ENCODE peak calls at places on chromosomes 3 and 15, in seven cellular contexts. One of them, this sample, is unnamed.

GRCh38 chr15:66294157-66294931 is 976 bp downstream of the DIS3L start:
- DNase-seq in stimulated activated CD8-positive, alpha-beta memory T cell treated with anti-CD3 and anti-CD28 coated beads, Interleukin-2, amount 100 ng/mL, for 48 hours: no peak
- DNase-seq in EL: peak; percentile 95
- DNase-seq in A172: peak; percentile 85
- DNase-seq in psoas muscle: no peak
- DNase-seq in astrocyte of the spinal cord: peak; percentile 54
- DNase-seq in astrocyte: peak; percentile 75
- DNase-seq in this sample: peak; percentile 59

GRCh38 chr3:79515072-79515471 is 252.7 kb downstream of the ROBO1 start:
- DNase-seq in stimulated activated CD8-positive, alpha-beta memory T cell treated with anti-CD3 and anti-CD28 coated beads, Interleukin-2, amount 100 ng/mL, for 48 hours: no peak
- DNase-seq in astrocyte of the spinal cord: peak; percentile 22
- DNase-seq in EL: peak; percentile 1
- DNase-seq in A172: no peak
- DNase-seq in psoas muscle: no peak
- DNase-seq in astrocyte: peak; percentile 66
- DNase-seq in this sample: peak; percentile 13

GRCh38 chr3:26102376-26103110 is 312.7 kb downstream of the OXSM start:
- DNase-seq in stimulated activated CD8-positive, alpha-beta memory T cell treated with anti-CD3 and anti-CD28 coated beads, Interleukin-2, amount 100 ng/mL, for 48 hours: no peak
- DNase-seq in EL: no peak
- DNase-seq in psoas muscle: no peak
- DNase-seq in A172: no peak
- DNase-seq in astrocyte of the spinal cord: no peak
- DNase-seq in astrocyte: no peak
- DNase-seq in this sample: no peak

GRCh38 chr3:128933922-128934253 is 54.5 kb downstream of the ACAD9 start:
- DNase-seq in astrocyte of the spinal cord: no peak
- DNase-seq in A172: no peak
- DNase-seq in psoas muscle: no peak
- DNase-seq in EL: no peak
- DNase-seq in astrocyte: no peak
- DNase-seq in stimulated activated CD8-positive, alpha-beta memory T cell treated with anti-CD3 and anti-CD28 coated beads, Interleukin-2, amount 100 ng/mL, for 48 hours: no peak
- DNase-seq in this sample: no peak

GRCh38 chr15:28107111-28107893 is 8.2 kb upstream of the OCA2 start:
- DNase-seq in astrocyte of the spinal cord: peak; percentile 41
- DNase-seq in psoas muscle: no peak
- DNase-seq in A172: no peak
- DNase-seq in EL: peak; percentile 30
- DNase-seq in astrocyte: peak; percentile 26
- DNase-seq in stimulated activated CD8-positive, alpha-beta memory T cell treated with anti-CD3 and anti-CD28 coated beads, Interleukin-2, amount 100 ng/mL, for 48 hours: no peak
- DNase-seq in this sample: no peak

GRCh38 chr3:152377184-152377570 is 108.4 kb downstream of the MBNL1 start:
- DNase-seq in stimulated activated CD8-positive, alpha-beta memory T cell treated with anti-CD3 and anti-CD28 coated beads, Interleukin-2, amount 100 ng/mL, for 48 hours: no peak
- DNase-seq in A172: no peak
- DNase-seq in EL: no peak
- DNase-seq in psoas muscle: no peak
- DNase-seq in astrocyte of the spinal cord: no peak
- DNase-seq in astrocyte: no peak
- DNase-seq in this sample: no peak

GRCh38 chr3:150599611-150600297 is 3.4 kb upstream of the SELENOT start:
- DNase-seq in EL: peak; percentile 85
- DNase-seq in astrocyte: peak; percentile 85
- DNase-seq in A172: peak; percentile 90
- DNase-seq in astrocyte of the spinal cord: peak; percentile 73
- DNase-seq in stimulated activated CD8-positive, alpha-beta memory T cell treated with anti-CD3 and anti-CD28 coated beads, Interleukin-2, amount 100 ng/mL, for 48 hours: no peak
- DNase-seq in psoas muscle: no peak
- DNase-seq in this sample: peak; percentile 86

GRCh38 chr3:126926684-126927404 is 56.1 kb upstream of the PLXNA1 start:
- DNase-seq in astrocyte of the spinal cord: peak; percentile 91
- DNase-seq in astrocyte: peak; percentile 89
- DNase-seq in stimulated activated CD8-positive, alpha-beta memory T cell treated with anti-CD3 and anti-CD28 coated beads, Interleukin-2, amount 100 ng/mL, for 48 hours: no peak
- DNase-seq in EL: peak; percentile 83
- DNase-seq in A172: peak; percentile 89
- DNase-seq in psoas muscle: peak; percentile 80
- DNase-seq in this sample: peak; percentile 95

GRCh38 chr3:156317457-156317856 is 197.1 kb downstream of the KCNAB1 start:
- DNase-seq in EL: peak; percentile 75
- DNase-seq in astrocyte: peak; percentile 75
- DNase-seq in A172: peak; percentile 87
- DNase-seq in astrocyte of the spinal cord: peak; percentile 48
- DNase-seq in stimulated activated CD8-positive, alpha-beta memory T cell treated with anti-CD3 and anti-CD28 coated beads, Interleukin-2, amount 100 ng/mL, for 48 hours: no peak
- DNase-seq in psoas muscle: no peak
- DNase-seq in this sample: peak; percentile 75

GRCh38 chr15:33608714-33609113 is 297.9 kb downstream of the RYR3 start:
- DNase-seq in stimulated activated CD8-positive, alpha-beta memory T cell treated with anti-CD3 and anti-CD28 coated beads, Interleukin-2, amount 100 ng/mL, for 48 hours: no peak
- DNase-seq in psoas muscle: no peak
- DNase-seq in EL: peak; percentile 7
- DNase-seq in A172: no peak
- DNase-seq in astrocyte: no peak
- DNase-seq in astrocyte of the spinal cord: no peak
- DNase-seq in this sample: peak; percentile 55

GRCh38 chr15:92603743-92604470 is 51.7 kb downstream of the FAM174B start:
- DNase-seq in psoas muscle: no peak
- DNase-seq in stimulated activated CD8-positive, alpha-beta memory T cell treated with anti-CD3 and anti-CD28 coated beads, Interleukin-2, amount 100 ng/mL, for 48 hours: no peak
- DNase-seq in EL: no peak
- DNase-seq in astrocyte: peak; percentile 23
- DNase-seq in A172: no peak
- DNase-seq in astrocyte of the spinal cord: peak; percentile 5
- DNase-seq in this sample: no peak

GRCh38 chr3:178562143-178562868 is 26.1 kb downstream of the KCNMB2 start:
- DNase-seq in stimulated activated CD8-positive, alpha-beta memory T cell treated with anti-CD3 and anti-CD28 coated beads, Interleukin-2, amount 100 ng/mL, for 48 hours: no peak
- DNase-seq in astrocyte of the spinal cord: no peak
- DNase-seq in psoas muscle: no peak
- DNase-seq in A172: peak; percentile 13
- DNase-seq in EL: peak; percentile 7
- DNase-seq in astrocyte: no peak
- DNase-seq in this sample: peak; percentile 57

GRCh38 chr3:141875893-141876380 is 506 bp upstream of the ATP1B3 start:
- DNase-seq in stimulated activated CD8-positive, alpha-beta memory T cell treated with anti-CD3 and anti-CD28 coated beads, Interleukin-2, amount 100 ng/mL, for 48 hours: peak; percentile 52
- DNase-seq in A172: peak; percentile 53
- DNase-seq in psoas muscle: peak; percentile 61
- DNase-seq in astrocyte of the spinal cord: peak; percentile 78
- DNase-seq in astrocyte: peak; percentile 36
- DNase-seq in EL: peak; percentile 74
- DNase-seq in this sample: peak; percentile 69

GRCh38 chr15:82810061-82810862 is 834 bp downstream of the WHAMM start:
- DNase-seq in stimulated activated CD8-positive, alpha-beta memory T cell treated with anti-CD3 and anti-CD28 coated beads, Interleukin-2, amount 100 ng/mL, for 48 hours: peak; percentile 17
- DNase-seq in astrocyte: peak; percentile 34
- DNase-seq in psoas muscle: no peak
- DNase-seq in A172: peak; percentile 16
- DNase-seq in EL: peak; percentile 72
- DNase-seq in astrocyte of the spinal cord: peak; percentile 49
- DNase-seq in this sample: peak; percentile 39

GRCh38 chr3:171039674-171040073 is 13.2 kb upstream of the SLC2A2 start:
- DNase-seq in astrocyte of the spinal cord: no peak
- DNase-seq in astrocyte: no peak
- DNase-seq in stimulated activated CD8-positive, alpha-beta memory T cell treated with anti-CD3 and anti-CD28 coated beads, Interleukin-2, amount 100 ng/mL, for 48 hours: no peak
- DNase-seq in EL: no peak
- DNase-seq in psoas muscle: no peak
- DNase-seq in A172: no peak
- DNase-seq in this sample: no peak

GRCh38 chr3:19748782-19749447 is 185.1 kb downstream of the EFHB start:
- DNase-seq in astrocyte of the spinal cord: no peak
- DNase-seq in A172: no peak
- DNase-seq in astrocyte: no peak
- DNase-seq in stimulated activated CD8-positive, alpha-beta memory T cell treated with anti-CD3 and anti-CD28 coated beads, Interleukin-2, amount 100 ng/mL, for 48 hours: no peak
- DNase-seq in psoas muscle: no peak
- DNase-seq in EL: no peak
- DNase-seq in this sample: no peak

GRCh38 chr15:90482124-90483011 is 47.4 kb upstream of the CRTC3 start:
- DNase-seq in astrocyte of the spinal cord: peak; percentile 59
- DNase-seq in psoas muscle: no peak
- DNase-seq in stimulated activated CD8-positive, alpha-beta memory T cell treated with anti-CD3 and anti-CD28 coated beads, Interleukin-2, amount 100 ng/mL, for 48 hours: peak; percentile 4
- DNase-seq in astrocyte: peak; percentile 47
- DNase-seq in A172: peak; percentile 37
- DNase-seq in EL: peak; percentile 56
- DNase-seq in this sample: peak; percentile 49

GRCh38 chr3:48595526-48596121 is 495 bp upstream of the COL7A1 start:
- DNase-seq in psoas muscle: peak; percentile 67
- DNase-seq in A172: peak; percentile 98
- DNase-seq in astrocyte: peak; percentile 77
- DNase-seq in astrocyte of the spinal cord: peak; percentile 92
- DNase-seq in EL: peak; percentile 97
- DNase-seq in stimulated activated CD8-positive, alpha-beta memory T cell treated with anti-CD3 and anti-CD28 coated beads, Interleukin-2, amount 100 ng/mL, for 48 hours: peak; percentile 9
- DNase-seq in this sample: peak; percentile 100

GRCh38 chr15:71275098-71275497 is 159.8 kb downstream of the THSD4 start:
- DNase-seq in A172: peak; percentile 48
- DNase-seq in stimulated activated CD8-positive, alpha-beta memory T cell treated with anti-CD3 and anti-CD28 coated beads, Interleukin-2, amount 100 ng/mL, for 48 hours: no peak
- DNase-seq in EL: peak; percentile 93
- DNase-seq in astrocyte: peak; percentile 80
- DNase-seq in astrocyte of the spinal cord: peak; percentile 87
- DNase-seq in psoas muscle: no peak
- DNase-seq in this sample: peak; percentile 97

GRCh38 chr15:76058714-76059319 is 968 bp upstream of the TMEM266 start:
- DNase-seq in psoas muscle: no peak
- DNase-seq in astrocyte of the spinal cord: peak; percentile 7
- DNase-seq in stimulated activated CD8-positive, alpha-beta memory T cell treated with anti-CD3 and anti-CD28 coated beads, Interleukin-2, amount 100 ng/mL, for 48 hours: no peak
- DNase-seq in EL: peak; percentile 26
- DNase-seq in A172: peak; percentile 5
- DNase-seq in astrocyte: no peak
- DNase-seq in this sample: peak; percentile 13

GRCh38 chr3:185995352-185995751 is 57.5 kb upstream of the TRA2B start:
- DNase-seq in EL: peak; percentile 60
- DNase-seq in stimulated activated CD8-positive, alpha-beta memory T cell treated with anti-CD3 and anti-CD28 coated beads, Interleukin-2, amount 100 ng/mL, for 48 hours: no peak
- DNase-seq in psoas muscle: no peak
- DNase-seq in astrocyte of the spinal cord: peak; percentile 66
- DNase-seq in A172: peak; percentile 14
- DNase-seq in astrocyte: peak; percentile 81
- DNase-seq in this sample: peak; percentile 25

GRCh38 chr3:51024765-51025681 is 350.3 kb downstream of the DOCK3 start:
- DNase-seq in astrocyte of the spinal cord: no peak
- DNase-seq in EL: no peak
- DNase-seq in A172: peak; percentile 2
- DNase-seq in stimulated activated CD8-positive, alpha-beta memory T cell treated with anti-CD3 and anti-CD28 coated beads, Interleukin-2, amount 100 ng/mL, for 48 hours: peak; percentile 30
- DNase-seq in astrocyte: no peak
- DNase-seq in psoas muscle: no peak
- DNase-seq in this sample: no peak

GRCh38 chr15:57031605-57032004 is 113.2 kb downstream of the TCF12 start:
- DNase-seq in stimulated activated CD8-positive, alpha-beta memory T cell treated with anti-CD3 and anti-CD28 coated beads, Interleukin-2, amount 100 ng/mL, for 48 hours: no peak
- DNase-seq in astrocyte: peak; percentile 49
- DNase-seq in astrocyte of the spinal cord: peak; percentile 61
- DNase-seq in EL: peak; percentile 18
- DNase-seq in A172: peak; percentile 10
- DNase-seq in psoas muscle: no peak
- DNase-seq in this sample: peak; percentile 29

GRCh38 chr3:81758275-81758674 is 3.2 kb downstream of the GBE1 start:
- DNase-seq in astrocyte: peak; percentile 55
- DNase-seq in psoas muscle: no peak
- DNase-seq in stimulated activated CD8-positive, alpha-beta memory T cell treated with anti-CD3 and anti-CD28 coated beads, Interleukin-2, amount 100 ng/mL, for 48 hours: no peak
- DNase-seq in astrocyte of the spinal cord: peak; percentile 55
- DNase-seq in EL: peak; percentile 67
- DNase-seq in A172: no peak
- DNase-seq in this sample: peak; percentile 67

GRCh38 chr15:52652984-52653383 is 26.2 kb downstream of the ATOSA start:
- DNase-seq in A172: peak; percentile 6
- DNase-seq in astrocyte: peak; percentile 91
- DNase-seq in astrocyte of the spinal cord: peak; percentile 73
- DNase-seq in stimulated activated CD8-positive, alpha-beta memory T cell treated with anti-CD3 and anti-CD28 coated beads, Interleukin-2, amount 100 ng/mL, for 48 hours: no peak
- DNase-seq in EL: peak; percentile 77
- DNase-seq in psoas muscle: no peak
- DNase-seq in this sample: peak; percentile 72

GRCh38 chr3:37864904-37865303 is 3.2 kb downstream of the CTDSPL start:
- DNase-seq in psoas muscle: no peak
- DNase-seq in EL: no peak
- DNase-seq in A172: no peak
- DNase-seq in astrocyte: no peak
- DNase-seq in astrocyte of the spinal cord: no peak
- DNase-seq in stimulated activated CD8-positive, alpha-beta memory T cell treated with anti-CD3 and anti-CD28 coated beads, Interleukin-2, amount 100 ng/mL, for 48 hours: no peak
- DNase-seq in this sample: no peak

GRCh38 chr15:40558952-40559742 is 5.7 kb downstream of the CCDC32 start:
- DNase-seq in EL: no peak
- DNase-seq in psoas muscle: no peak
- DNase-seq in A172: no peak
- DNase-seq in astrocyte of the spinal cord: no peak
- DNase-seq in astrocyte: no peak
- DNase-seq in stimulated activated CD8-positive, alpha-beta memory T cell treated with anti-CD3 and anti-CD28 coated beads, Interleukin-2, amount 100 ng/mL, for 48 hours: no peak
- DNase-seq in this sample: no peak